ENCODE peak calls at places on chromosomes 13 and 19, in ten cellular contexts. V, R, F, E, Z, W, T, B, M and I are unnamed samples.

GRCh38 chr13:79541426-79542049 is 60.6 kb downstream of the NDFIP2 start:
- DNase-seq in V (no peak), R (no peak), F (peak; percentile 42), E (no peak), Z (peak; percentile 66), W (no peak), T (peak; percentile 70), B (peak; percentile 53), M (peak; percentile 86), I (no peak)

GRCh38 chr19:32219881-32220552 is 125.4 kb upstream of the ZNF507 start:
- DNase-seq in V (no peak), R (no peak), F (no peak), E (no peak), Z (no peak), W (no peak), T (no peak), B (no peak), M (no peak), I (no peak)

GRCh38 chr19:29665826-29666633 is 769 bp downstream of the PLEKHF1 start:
- DNase-seq in V (no peak), R (peak; percentile 88), F (peak; percentile 68), E (peak; percentile 79), Z (peak; percentile 37), W (no peak), T (peak; percentile 90), B (peak; percentile 66), M (no peak), I (no peak)

GRCh38 chr19:40610396-40611064 is 9.4 kb downstream of the LTBP4 start:
- DNase-seq in V (no peak), R (peak; percentile 83), F (peak; percentile 46), E (peak; percentile 72), Z (peak; percentile 80), W (no peak), T (peak; percentile 42), B (no peak), M (peak; percentile 85), I (no peak)

GRCh38 chr13:95030948-95031347 is 270.3 kb downstream of the ABCC4 start:
- DNase-seq in V (no peak), R (no peak), F (no peak), E (no peak), Z (no peak), W (no peak), T (no peak), B (no peak), M (no peak), I (no peak)

GRCh38 chr13:51737609-51738008 is 66.4 kb downstream of the DHRS12 start:
- DNase-seq in V (no peak), R (no peak), F (no peak), E (no peak), Z (no peak), W (no peak), T (no peak), B (no peak), M (no peak), I (no peak)

GRCh38 chr13:37295046-37295445 is 189.6 kb upstream of the CSNK1A1L start:
- DNase-seq in V (no peak), R (no peak), F (no peak), E (peak; percentile 37), Z (no peak), W (no peak), T (no peak), B (peak; percentile 46), M (no peak), I (no peak)

GRCh38 chr13:28505543-28506135 is 10.7 kb upstream of the FLT1 start:
- DNase-seq in V (no peak), R (no peak), F (no peak), E (no peak), Z (no peak), W (no peak), T (no peak), B (no peak), M (no peak), I (no peak)

GRCh38 chr13:110442946-110443632 is 118.4 kb downstream of the RAB20 start:
- DNase-seq in V (no peak), R (no peak), F (peak; percentile 57), E (no peak), Z (no peak), W (no peak), T (no peak), B (peak; percentile 52), M (no peak), I (no peak)

GRCh38 chr13:41610426-41610825 is 153.1 kb downstream of the RGCC start:
- DNase-seq in V (no peak), R (no peak), F (peak; percentile 92), E (peak; percentile 38), Z (no peak), W (no peak), T (no peak), B (peak; percentile 92), M (no peak), I (peak; percentile 94)

GRCh38 chr13:26017932-26018690 is 33.7 kb downstream of the SHISA2 start:
- DNase-seq in V (no peak), R (no peak), F (no peak), E (no peak), Z (no peak), W (no peak), T (no peak), B (peak; percentile 48), M (no peak), I (no peak)

GRCh38 chr13:26020536-26021290 is 31.1 kb downstream of the SHISA2 start:
- DNase-seq in V (no peak), R (no peak), F (no peak), E (no peak), Z (no peak), W (no peak), T (no peak), B (no peak), M (no peak), I (no peak)

GRCh38 chr13:26019881-26020535 is 31.8 kb downstream of the SHISA2 start:
- DNase-seq in V (no peak), R (no peak), F (no peak), E (no peak), Z (no peak), W (no peak), T (no peak), B (peak; percentile 89), M (no peak), I (peak; percentile 29)

GRCh38 chr13:26017196-26017921 is 34.5 kb downstream of the SHISA2 start:
- DNase-seq in V (no peak), R (no peak), F (no peak), E (no peak), Z (no peak), W (no peak), T (no peak), B (peak; percentile 60), M (no peak), I (no peak)

DNA sequence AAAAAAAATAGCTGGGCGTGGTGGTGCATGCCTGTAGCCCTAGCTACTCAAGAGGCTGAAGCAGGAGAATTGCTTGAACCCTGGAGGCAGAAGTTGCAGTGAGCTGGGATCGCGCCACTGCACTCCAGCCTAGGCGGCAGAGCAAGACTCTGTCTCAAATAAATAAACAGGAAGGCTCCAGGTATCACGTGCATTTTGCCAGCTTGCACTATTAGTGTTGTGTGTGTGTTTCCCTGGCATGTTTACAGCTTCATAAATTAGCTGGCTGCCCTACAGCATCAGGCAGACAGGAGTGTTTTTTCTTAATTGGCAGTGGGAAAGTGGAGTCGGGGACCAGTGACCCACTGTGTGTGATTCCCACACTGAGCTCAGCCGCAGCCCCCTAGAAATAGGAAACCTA is 32.6 kb downstream of the SHISA2 start:
- DNase-seq in V (no peak), R (no peak), F (no peak), E (no peak), Z (no peak), W (no peak), T (no peak), B (no peak), M (no peak), I (no peak)
- H3K27ac ChIP-seq in V (no peak overlapping the region), R (no peak overlapping the region), F (no peak overlapping the region), E (no peak overlapping the region), Z (no peak overlapping the region), W (no peak overlapping the region), T (no peak overlapping the region), B (no peak overlapping the region), M (no peak overlapping the region), I (peak overlapping the region; percentile 70)

GRCh38 chr19:567296-567900 is 5.0 kb upstream of the BSG start:
- DNase-seq in V (no peak), R (peak; percentile 56), F (no peak), E (no peak), Z (no peak), W (no peak), T (peak; percentile 0), B (no peak), M (no peak), I (no peak)

GRCh38 chr19:570315-570714 is 2.1 kb upstream of the BSG start:
- DNase-seq in V (no peak), R (no peak), F (no peak), E (peak; percentile 23), Z (no peak), W (no peak), T (no peak), B (no peak), M (no peak), I (no peak)

GRCh38 chr19:566403-566802 is 6.0 kb upstream of the BSG start:
- DNase-seq in V (no peak), R (peak; percentile 96), F (no peak), E (no peak), Z (no peak), W (no peak), T (peak; percentile 25), B (no peak), M (no peak), I (peak; percentile 29)

GRCh38 chr19:571127-571974 is 1.0 kb upstream of the BSG start:
- DNase-seq in V (no peak), R (no peak), F (no peak), E (peak; percentile 21), Z (peak; percentile 64), W (no peak), T (peak; percentile 77), B (peak; percentile 51), M (peak; percentile 84), I (no peak)

DNA sequence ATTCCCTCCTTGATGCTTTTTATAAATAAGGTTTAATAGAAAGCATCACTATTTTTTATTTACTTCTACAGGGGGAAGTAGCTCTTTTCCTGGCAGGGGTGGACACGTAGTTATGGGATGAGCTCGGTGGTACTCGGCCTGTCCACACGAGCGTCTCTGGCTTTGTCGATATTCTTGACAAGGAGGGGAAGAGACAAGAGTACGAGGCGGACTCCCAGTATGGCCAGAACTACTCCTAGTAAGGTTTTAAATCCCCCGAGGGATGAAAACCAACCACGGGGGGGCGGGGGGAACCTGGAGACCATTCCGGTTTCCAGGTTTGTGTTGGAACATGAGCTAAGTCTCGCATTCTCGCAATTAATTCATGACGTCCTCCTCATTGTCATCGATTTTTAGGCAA is 5.6 kb upstream of the BSG start:
- DNase-seq in V (no peak), R (peak; percentile 65), F (no peak), E (no peak), Z (no peak), W (no peak), T (no peak), B (no peak), M (no peak), I (no peak)
- H3K27ac ChIP-seq in V (no peak overlapping the region), R (peak overlapping the region; percentile 38), F (no peak overlapping the region), E (no peak overlapping the region), Z (no peak overlapping the region), W (no peak overlapping the region), T (no peak overlapping the region), B (no peak overlapping the region), M (no peak overlapping the region), I (no peak overlapping the region)

GRCh38 chr13:98307392-98307743 is 130.3 kb upstream of the RNF113B start:
- DNase-seq in V (no peak), R (no peak), F (no peak), E (no peak), Z (no peak), W (no peak), T (no peak), B (no peak), M (no peak), I (no peak)
- H3K27ac ChIP-seq in V (no peak overlapping the region), R (no peak overlapping the region), F (no peak overlapping the region), E (peak overlapping the region; percentile 4), Z (no peak overlapping the region), W (no peak overlapping the region), T (peak overlapping the region; percentile 89), B (peak overlapping the region; percentile 67), M (no peak overlapping the region), I (no peak overlapping the region)

GRCh38 chr13:48489003-48489402 is 43.9 kb downstream of the RCBTB2 start:
- DNase-seq in V (no peak), R (no peak), F (no peak), E (no peak), Z (no peak), W (no peak), T (no peak), B (no peak), M (peak; percentile 64), I (no peak)
- H3K27ac ChIP-seq in V (no peak overlapping the region), R (no peak overlapping the region), F (no peak overlapping the region), E (no peak overlapping the region), Z (peak overlapping the region; percentile 74), W (no peak overlapping the region), T (no peak overlapping the region), B (no peak overlapping the region), M (peak overlapping the region; percentile 100), I (no peak overlapping the region)